ENCODE peak calls at places on chromosomes 3 and 15, in eight cellular contexts. R is AG08396; B is activated gamma-delta T cell treated with Interleukin-2 at 50 U/mL for 16 hours; I is mesothelial cell of epicardium; F is CD8-positive, alpha-beta T cell; M is NCI-H446 treated with DMSO at 0.1 percent for 48 hours; K is activated naive CD8-positive, alpha-beta T cell treated with anti-CD3 and anti-CD28 coated beads, Interleukin-2, amount 50 U/mL, for 24 hours; W is stomach. Y is an unnamed sample.

GRCh38 chr3:11556851-11557644 is 86.7 kb downstream of the VGLL4 start:
- DNase-seq in R (peak), B (no peak), I (no peak), F (no peak), M (peak), K (no peak), W (no peak), Y (no peak)

GRCh38 chr3:194720048-194720447 is 34.4 kb downstream of the FAM43A start:
- DNase-seq in R (no peak), B (no peak), I (no peak), F (no peak), M (no peak), K (no peak), W (no peak), Y (no peak)

GRCh38 chr15:101538177-101538576 is 48.7 kb upstream of the PCSK6 start:
- DNase-seq in R (no peak), B (no peak), I (no peak), F (no peak), M (no peak), K (no peak), W (no peak), Y (no peak)

GRCh38 chr3:177108648-177109047 is 88.6 kb downstream of the TBL1XR1 start:
- DNase-seq in R (no peak), B (no peak), I (no peak), F (no peak), M (no peak), K (no peak), W (no peak), Y (no peak)

GRCh38 chr15:26050271-26050670 is 187.1 kb upstream of the ATP10A start:
- DNase-seq in R (no peak), B (no peak), I (no peak), F (no peak), M (no peak), K (no peak), W (no peak), Y (no peak)

GRCh38 chr15:38817427-38818155 is 253.0 kb upstream of the RASGRP1 start:
- DNase-seq in R (peak), B (peak), I (peak), F (peak), M (no peak), K (peak), W (peak), Y (peak)

GRCh38 chr3:141266797-141267555 is 35.4 kb downstream of the PXYLP1 start:
- DNase-seq in R (no peak), B (peak), I (no peak), F (peak), M (no peak), K (peak), W (no peak), Y (no peak)

GRCh38 chr3:59839810-59840515 is 790.1 kb upstream of the CFAP20DC start:
- DNase-seq in R (no peak), B (no peak), I (no peak), F (no peak), M (no peak), K (peak), W (no peak), Y (no peak)

GRCh38 chr15:52095597-52096262 is 16.8 kb downstream of the BCL2L10 start:
- DNase-seq in R (peak), B (no peak), I (no peak), F (no peak), M (no peak), K (no peak), W (no peak), Y (no peak)

GRCh38 chr15:78034495-78035191 is 42.9 kb downstream of the TBC1D2B start:
- DNase-seq in R (no peak), B (peak), I (no peak), F (peak), M (no peak), K (peak), W (peak), Y (no peak)

GRCh38 chr15:90200534-90201139 is 493 bp upstream of the SEMA4B start:
- DNase-seq in R (no peak), B (no peak), I (no peak), F (no peak), M (no peak), K (peak), W (no peak), Y (no peak)

GRCh38 chr3:99639579-99639978 is 1.2 kb downstream of the COL8A1 start:
- DNase-seq in R (no peak), B (no peak), I (no peak), F (no peak), M (no peak), K (no peak), W (no peak), Y (no peak)

GRCh38 chr3:13416002-13416793 is 3.9 kb downstream of the NUP210 start:
- DNase-seq in R (no peak), B (no peak), I (no peak), F (no peak), M (no peak), K (peak), W (no peak), Y (no peak)

GRCh38 chr15:96322401-96323249 is 7.9 kb upstream of the NR2F2 start:
- DNase-seq in R (peak), B (no peak), I (no peak), F (no peak), M (no peak), K (no peak), W (no peak), Y (no peak)

GRCh38 chr3:160695906-160696305 is 18.9 kb downstream of the ARL14 start:
- DNase-seq in R (no peak), B (no peak), I (no peak), F (no peak), M (no peak), K (no peak), W (no peak), Y (no peak)

GRCh38 chr15:59918994-59919951 is 84.8 kb upstream of the FOXB1 start:
- DNase-seq in R (no peak), B (no peak), I (no peak), F (no peak), M (no peak), K (peak), W (no peak), Y (no peak)

GRCh38 chr15:23035964-23036566 is 3.3 kb downstream of the TUBGCP5 start:
- DNase-seq in R (peak), B (peak), I (no peak), F (no peak), M (no peak), K (peak), W (peak), Y (no peak)

GRCh38 chr15:57680021-57680420 is 26.5 kb upstream of the POLR2M start:
- DNase-seq in R (peak), B (no peak), I (no peak), F (no peak), M (no peak), K (no peak), W (no peak), Y (no peak)

GRCh38 chr3:189137416-189137815 is 34.4 kb upstream of the TPRG1 start:
- DNase-seq in R (no peak), B (no peak), I (no peak), F (no peak), M (no peak), K (no peak), W (no peak), Y (no peak)

GRCh38 chr3:141071681-141072260 is 20.6 kb downstream of the SPSB4 start:
- DNase-seq in R (no peak), B (no peak), I (no peak), F (no peak), M (no peak), K (no peak), W (no peak), Y (no peak)

GRCh38 chr15:31349233-31350141 is 22.9 kb downstream of the KLF13 start:
- DNase-seq in R (no peak), B (no peak), I (no peak), F (no peak), M (no peak), K (no peak), W (no peak), Y (no peak)

GRCh38 chr3:178231645-178232044 is 304.6 kb upstream of the KCNMB2 start:
- DNase-seq in R (no peak), B (no peak), I (no peak), F (no peak), M (no peak), K (no peak), W (no peak), Y (no peak)

GRCh38 chr3:98528474-98529346 is 3.1 kb upstream of the GPR15 start:
- DNase-seq in R (no peak), B (no peak), I (no peak), F (no peak), M (no peak), K (no peak), W (no peak), Y (no peak)

GRCh38 chr3:4999626-5000184 is 20.5 kb downstream of the BHLHE40 start:
- DNase-seq in R (no peak), B (no peak), I (no peak), F (no peak), M (no peak), K (no peak), W (no peak), Y (no peak)

GRCh38 chr3:57120040-57120802 is 44.9 kb downstream of the IL17RD start:
- DNase-seq in R (no peak), B (no peak), I (no peak), F (no peak), M (no peak), K (no peak), W (no peak), Y (no peak)

GRCh38 chr3:177150970-177151627 is 46.2 kb downstream of the TBL1XR1 start:
- DNase-seq in R (peak), B (peak), I (no peak), F (no peak), M (peak), K (no peak), W (no peak), Y (peak)

GRCh38 chr3:126157083-126157768 is 23.2 kb downstream of the ALDH1L1 start:
- DNase-seq in R (peak), B (no peak), I (no peak), F (no peak), M (no peak), K (no peak), W (no peak), Y (no peak)

GRCh38 chr3:159821148-159821547 is 167.5 kb upstream of the IL12A start:
- DNase-seq in R (no peak), B (no peak), I (no peak), F (no peak), M (no peak), K (no peak), W (no peak), Y (no peak)

GRCh38 chr15:100929641-100930042 is 10.5 kb downstream of the LRRK1 start:
- DNase-seq in R (no peak), B (no peak), I (no peak), F (no peak), M (no peak), K (no peak), W (no peak), Y (no peak)

GRCh38 chr15:31456329-31457060 is 129.9 kb downstream of the KLF13 start:
- DNase-seq in R (no peak), B (no peak), I (no peak), F (no peak), M (no peak), K (no peak), W (no peak), Y (no peak)

GRCh38 chr3:156382458-156383346 is 172.2 kb downstream of the SSR3 start:
- DNase-seq in R (peak), B (no peak), I (no peak), F (no peak), M (no peak), K (peak), W (peak), Y (no peak)

GRCh38 chr15:74845208-74845568 is 2.2 kb upstream of the ULK3 start:
- DNase-seq in R (no peak), B (peak), I (no peak), F (peak), M (no peak), K (peak), W (no peak), Y (no peak)

GRCh38 chr3:25889132-25889917 is 99.4 kb downstream of the OXSM start:
- DNase-seq in R (no peak), B (no peak), I (no peak), F (no peak), M (no peak), K (no peak), W (no peak), Y (no peak)

GRCh38 chr3:34185301-34185700 is 386.9 kb downstream of the PDCD6IP start:
- DNase-seq in R (no peak), B (no peak), I (no peak), F (no peak), M (no peak), K (no peak), W (no peak), Y (no peak)

GRCh38 chr15:40100947-40101905 is 7.5 kb downstream of the BMF start:
- DNase-seq in R (no peak), B (no peak), I (no peak), F (no peak), M (no peak), K (no peak), W (no peak), Y (no peak)